ENCODE peak calls at places on chromosomes 4 and X, in four cellular contexts. N is sigmoid colon, S is tibial nerve, H is IMR-90. V is an unnamed sample.

GRCh38 chrX:119684916-119685224 is 8.1 kb downstream of the SEPTIN6 start:
- DNase-seq in N (no peak), S (no peak), H (no peak), V (no peak)

GRCh38 chr4:5874811-5875465 is 17.9 kb downstream of the CRMP1 start:
- DNase-seq in N (no peak), S (no peak), H (peak; percentile 44), V (no peak)

GRCh38 chr4:139665690-139666529 is at the start of gene MGST2:
- DNase-seq in N (peak; percentile 82), S (peak; percentile 60), H (peak; percentile 79), V (peak; percentile 47)

GRCh38 chr4:89753601-89754066 is 83.3 kb downstream of the SNCA start:
- DNase-seq in N (no peak), S (no peak), H (peak; percentile 95), V (no peak)

GRCh38 chr4:84924439-84924838 is 42.1 kb downstream of the WDFY3 start:
- DNase-seq in N (no peak), S (no peak), H (no peak), V (no peak)

GRCh38 chr4:54929459-54929858 is 195.9 kb downstream of the KDR start:
- DNase-seq in N (no peak), S (no peak), H (no peak), V (no peak)

GRCh38 chr4:41935652-41936021 is 408 bp downstream of the TMEM33 start:
- DNase-seq in N (no peak), S (no peak), H (peak; percentile 10), V (no peak)

GRCh38 chrX:68894142-68894512 is 65.3 kb downstream of the EFNB1 start:
- DNase-seq in N (no peak), S (no peak), H (no peak), V (no peak)

GRCh38 chr4:84877051-84877833 is 89.2 kb downstream of the WDFY3 start:
- DNase-seq in N (no peak), S (no peak), H (no peak), V (no peak)

GRCh38 chr4:55138367-55138766 is 13.0 kb upstream of the KDR start:
- DNase-seq in N (no peak), S (no peak), H (no peak), V (no peak)

GRCh38 chr4:144174401-144175067 is 34.0 kb upstream of the GYPA start:
- DNase-seq in N (no peak), S (peak; percentile 18), H (peak; percentile 59), V (no peak)

GRCh38 chr4:19993222-19993621 is 258.5 kb upstream of the SLIT2 start:
- DNase-seq in N (no peak), S (no peak), H (no peak), V (no peak)

GRCh38 chrX:143466130-143466529 is 51.1 kb downstream of the SPANXN3 start:
- DNase-seq in N (no peak), S (no peak), H (no peak), V (no peak)

GRCh38 chrX:139200793-139201192 is 329.7 kb upstream of the F9 start:
- DNase-seq in N (no peak), S (no peak), H (peak; percentile 1), V (no peak)

GRCh38 chrX:87067795-87068194 is 449.8 kb upstream of the KLHL4 start:
- DNase-seq in N (no peak), S (no peak), H (no peak), V (no peak)

GRCh38 chr4:42641155-42641554 is 15.8 kb downstream of the ATP8A1 start:
- DNase-seq in N (no peak), S (no peak), H (no peak), V (peak; percentile 56)

GRCh38 chr4:158353541-158354304 is 143.4 kb downstream of the TMEM144 start:
- DNase-seq in N (no peak), S (no peak), H (no peak), V (no peak)

GRCh38 chrX:134821370-134821769 is 163.1 kb upstream of the PLAC1 start:
- DNase-seq in N (no peak), S (no peak), H (peak; percentile 73), V (no peak)

GRCh38 chr4:140940589-140940988 is 184.4 kb upstream of the TBC1D9 start:
- DNase-seq in N (no peak), S (no peak), H (no peak), V (no peak)

GRCh38 chr4:148203056-148203898 is 238.9 kb downstream of the NR3C2 start:
- DNase-seq in N (no peak), S (no peak), H (no peak), V (no peak)

GRCh38 chr4:148207074-148207473 is 235.1 kb downstream of the NR3C2 start:
- DNase-seq in N (no peak), S (no peak), H (no peak), V (no peak)

GRCh38 chr4:148205481-148205880 is 236.7 kb downstream of the NR3C2 start:
- DNase-seq in N (no peak), S (no peak), H (no peak), V (no peak)

GRCh38 chr4:148204171-148204570 is 238.0 kb downstream of the NR3C2 start:
- DNase-seq in N (no peak), S (no peak), H (no peak), V (no peak)

DNA sequence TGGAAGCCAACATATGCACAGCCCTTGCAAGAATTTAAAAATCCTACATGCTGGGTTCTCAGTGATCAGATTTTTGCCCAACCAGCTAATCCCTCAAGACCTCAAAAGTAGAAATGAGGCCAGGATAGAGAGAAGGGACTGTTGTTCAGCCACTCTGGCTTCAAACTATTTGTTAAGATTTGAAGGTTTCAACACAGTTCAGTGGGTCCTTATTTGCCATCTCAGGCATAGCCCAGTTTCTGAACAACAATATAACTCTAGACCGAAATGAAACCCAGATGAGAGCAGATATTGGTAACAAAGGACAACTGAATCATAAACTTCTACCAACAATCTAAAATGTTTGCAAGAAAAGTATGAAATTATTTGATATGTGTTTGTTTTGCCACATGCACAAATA is 237.3 kb downstream of the NR3C2 start:
- DNase-seq in N (no peak), S (no peak), H (no peak), V (no peak)
- H3K27ac ChIP-seq in N (no peak overlapping the region), S (no peak overlapping the region), H (no peak overlapping the region), V (no peak overlapping the region)

GRCh38 chr4:69057620-69058409 is 38.5 kb upstream of the UGT2B7 start:
- DNase-seq in N (no peak), S (no peak), H (peak; percentile 25), V (no peak)
- TF ChIP-seq POLR2A in N (no peak), S (no peak), H (no peak), V (no peak)

GRCh38 chr4:53131562-53131925 is 234.3 kb downstream of the SCFD2 start:
- DNase-seq in N (no peak), S (no peak), H (no peak), V (no peak)
- H3K27ac ChIP-seq in N (no peak overlapping the region), S (no peak overlapping the region), H (no peak overlapping the region), V (no peak overlapping the region)

GRCh38 chr4:17811078-17811603 is 362 bp downstream of the NCAPG start:
- DNase-seq in N (no peak), S (no peak), H (no peak), V (no peak)

GRCh38 chr4:17812125-17812524 is 1.3 kb downstream of the NCAPG start:
- DNase-seq in N (no peak), S (no peak), H (no peak), V (no peak)

GRCh38 chr4:17812801-17813200 is 2.0 kb downstream of the NCAPG start:
- DNase-seq in N (no peak), S (no peak), H (no peak), V (no peak)

GRCh38 chr4:17809667-17810066 is 890 bp downstream of the DCAF16 start:
- DNase-seq in N (no peak), S (no peak), H (no peak), V (no peak)

DNA sequence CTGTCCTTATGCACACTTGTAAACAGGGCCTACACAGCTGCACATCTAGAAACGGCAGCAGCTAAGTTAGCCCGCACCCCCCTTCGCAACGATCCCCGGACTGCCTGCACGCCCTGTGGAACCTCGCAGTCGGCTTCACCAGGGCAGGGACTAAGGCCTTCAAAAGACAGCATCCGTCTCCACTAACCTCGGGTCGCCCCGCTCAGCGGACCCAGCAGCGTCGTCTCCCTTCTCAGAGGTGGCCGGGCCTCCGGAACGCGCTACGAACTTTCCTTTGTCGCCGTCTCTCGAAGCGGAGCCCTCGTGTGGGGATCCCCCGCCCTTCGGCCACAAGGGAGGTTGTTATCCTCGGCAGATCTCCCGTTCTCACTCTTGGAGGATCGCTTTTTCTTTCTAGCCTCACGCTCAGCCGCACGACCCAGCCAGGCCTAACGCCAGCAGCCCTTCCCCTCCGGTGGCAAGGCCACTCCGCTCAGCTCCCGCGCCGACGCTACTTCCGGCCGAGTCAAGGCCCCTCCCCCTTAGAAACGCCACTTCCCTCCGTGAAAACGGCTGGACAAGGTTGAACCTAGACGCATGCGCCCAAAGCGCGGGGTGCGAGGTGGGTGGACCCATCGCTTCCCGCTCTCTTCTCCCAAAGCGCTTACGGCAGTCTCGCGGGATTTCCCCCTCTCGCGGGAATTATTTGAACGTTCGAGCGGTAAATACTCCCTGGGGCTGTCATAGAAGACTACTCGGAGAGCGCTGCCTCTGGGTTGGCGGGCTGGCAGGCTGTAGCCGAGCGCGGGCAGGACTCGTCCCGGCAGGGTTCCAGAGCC is at the start of the genes DCAF16 and NCAPG:
- DNase-seq in N (peak; percentile 100), S (peak; percentile 99), H (peak; percentile 99), V (peak; percentile 97)
- TF ChIP-seq POLR2A in N (peak; percentile 96), S (peak; percentile 98), H (peak; percentile 97), V (peak; percentile 91)

GRCh38 chrX:114338870-114339269 is 245.0 kb upstream of the HTR2C start:
- DNase-seq in N (no peak), S (no peak), H (no peak), V (no peak)
- H3K27ac ChIP-seq in N (no peak overlapping the region), S (no peak overlapping the region), H (no peak overlapping the region), V (no peak overlapping the region)

GRCh38 chr4:76147454-76148141 is 599 bp downstream of the NUP54 start:
- DNase-seq in N (peak; percentile 72), S (peak; percentile 14), H (peak; percentile 75), V (peak; percentile 21)
- TF ChIP-seq POLR2A in N (no peak), S (no peak), H (no peak), V (no peak)

GRCh38 chr4:151687021-151687640 is 73.7 kb downstream of the GATB start:
- DNase-seq in N (no peak), S (no peak), H (no peak), V (no peak)
- H3K27ac ChIP-seq in N (peak overlapping the region; percentile 72), S (no peak overlapping the region), H (no peak overlapping the region), V (no peak overlapping the region)